ENCODE peak calls at places on chromosomes 1 and 21, in nine cellular contexts. B, Z, C, V, D, S, Y, H and X are unnamed samples.

GRCh38 chr1:214228976-214229375 is 52.0 kb upstream of the SMYD2 start:
- DNase-seq in B (no peak), Z (no peak), C (no peak), V (no peak), D (no peak), S (no peak), Y (no peak), H (peak; percentile 63), X (peak; percentile 57)

GRCh38 chr1:74908797-74909196 is 175.8 kb downstream of the TYW3 start:
- DNase-seq in B (no peak), Z (no peak), C (no peak), V (no peak), D (no peak), S (no peak), Y (no peak), H (no peak), X (no peak)

GRCh38 chr1:221449801-221450470 is 292.0 kb downstream of the DUSP10 start:
- DNase-seq in B (no peak), Z (no peak), C (no peak), V (no peak), D (no peak), S (no peak), Y (no peak), H (no peak), X (no peak)

GRCh38 chr1:223177681-223178080 is 34.6 kb upstream of the TLR5 start:
- DNase-seq in B (no peak), Z (no peak), C (no peak), V (no peak), D (no peak), S (no peak), Y (no peak), H (peak; percentile 23), X (no peak)

GRCh38 chr1:29237906-29238600 is 1.7 kb downstream of the PTPRU start:
- DNase-seq in B (peak; percentile 86), Z (peak; percentile 85), C (peak; percentile 26), V (peak; percentile 75), D (no peak), S (no peak), Y (peak; percentile 59), H (peak; percentile 46), X (peak; percentile 77)

GRCh38 chr1:109040627-109041613 is 982 bp downstream of the WDR47 start:
- DNase-seq in B (peak; percentile 82), Z (peak; percentile 76), C (no peak), V (peak; percentile 72), D (no peak), S (no peak), Y (peak; percentile 38), H (no peak), X (peak; percentile 47)

GRCh38 chr1:51313961-51314777 is 16.2 kb downstream of the TTC39A start:
- DNase-seq in B (peak; percentile 78), Z (no peak), C (peak; percentile 79), V (no peak), D (no peak), S (no peak), Y (no peak), H (no peak), X (no peak)

GRCh38 chr1:210360852-210361477 is 32.3 kb downstream of the HHAT start:
- DNase-seq in B (no peak), Z (no peak), C (peak; percentile 19), V (peak; percentile 51), D (no peak), S (no peak), Y (no peak), H (no peak), X (no peak)

GRCh38 chr21:44521301-44521927 is 18.6 kb downstream of the KRTAP10-1 start:
- DNase-seq in B (no peak), Z (peak; percentile 27), C (no peak), V (no peak), D (no peak), S (no peak), Y (no peak), H (no peak), X (peak; percentile 19)

GRCh38 chr1:32972814-32973428 is 8.3 kb upstream of the RNF19B start:
- DNase-seq in B (peak; percentile 86), Z (peak; percentile 81), C (no peak), V (peak; percentile 91), D (no peak), S (no peak), Y (peak; percentile 91), H (peak; percentile 53), X (peak; percentile 69)

GRCh38 chr1:28096210-28097099 is 8.0 kb upstream of the EYA3 start:
- DNase-seq in B (no peak), Z (no peak), C (no peak), V (no peak), D (no peak), S (no peak), Y (no peak), H (no peak), X (no peak)

GRCh38 chr1:43604192-43604591 is 45.8 kb upstream of the KDM4A start:
- DNase-seq in B (no peak), Z (no peak), C (no peak), V (no peak), D (no peak), S (no peak), Y (no peak), H (no peak), X (no peak)

GRCh38 chr1:155929057-155929456 is 5.2 kb downstream of the KHDC4 start:
- DNase-seq in B (no peak), Z (no peak), C (peak; percentile 65), V (no peak), D (no peak), S (no peak), Y (no peak), H (no peak), X (no peak)

GRCh38 chr1:24165500-24165899 is 21.6 kb downstream of the IFNLR1 start:
- DNase-seq in B (no peak), Z (no peak), C (no peak), V (no peak), D (no peak), S (no peak), Y (no peak), H (no peak), X (no peak)